ENCODE peak calls at places on chromosomes 6 and 20, in five cellular contexts. W is fibroblast of mammary gland; X is AG09319; P is progenitor cell of endocrine pancreas; Q is CD8-positive, alpha-beta memory T cell. A is an unnamed sample.
A peak's percentile ranks its signal among the peaks of the same experiment; 100 is the strongest.

GRCh38 chr20:17612287-17612974 is 42.6 kb downstream of the DSTN start:
- DNase-seq in W (peak; percentile 54), X (no peak), P (no peak), Q (peak; percentile 43), A (no peak)

GRCh38 chr6:132491303-132491702 is 21.6 kb downstream of the STX7 start:
- DNase-seq in W (peak; percentile 90), X (no peak), P (no peak), Q (no peak), A (no peak)

GRCh38 chr6:56668158-56668557 is 25.5 kb upstream of the DST start:
- DNase-seq in W (no peak), X (no peak), P (no peak), Q (no peak), A (no peak)

GRCh38 chr6:149095842-149096241 is 221.7 kb upstream of the TAB2 start:
- DNase-seq in W (no peak), X (no peak), P (no peak), Q (no peak), A (no peak)

GRCh38 chr6:159616456-159616855 is 76.6 kb downstream of the SOD2 start:
- DNase-seq in W (no peak), X (no peak), P (no peak), Q (no peak), A (no peak)

GRCh38 chr20:63230800-63231268 is 4.9 kb upstream of the BIRC7 start:
- DNase-seq in W (peak; percentile 70), X (peak; percentile 19), P (no peak), Q (no peak), A (peak; percentile 90)

GRCh38 chr6:159110013-159110412 is 59.2 kb upstream of the FNDC1 start:
- DNase-seq in W (peak; percentile 66), X (no peak), P (no peak), Q (peak; percentile 31), A (no peak)

GRCh38 chr6:157162756-157163433 is 160.4 kb downstream of the TMEM242 start:
- DNase-seq in W (no peak), X (no peak), P (no peak), Q (no peak), A (no peak)

GRCh38 chr20:5535211-5535756 is 214.9 kb upstream of the SHLD1 start:
- DNase-seq in W (peak; percentile 97), X (peak; percentile 79), P (no peak), Q (no peak), A (no peak)

GRCh38 chr6:48080227-48081009 is 30.6 kb downstream of the PTCHD4 start:
- DNase-seq in W (no peak), X (no peak), P (no peak), Q (no peak), A (no peak)

GRCh38 chr20:53800883-53801604 is 207.4 kb upstream of the ZNF217 start:
- DNase-seq in W (no peak), X (no peak), P (no peak), Q (no peak), A (no peak)

GRCh38 chr6:44052419-44053011 is 74.7 kb downstream of the MRPL14 start:
- DNase-seq in W (peak; percentile 93), X (peak; percentile 52), P (no peak), Q (no peak), A (peak; percentile 78)

GRCh38 chr6:34189806-34190503 is 44.1 kb upstream of the GRM4 start:
- DNase-seq in W (no peak), X (no peak), P (no peak), Q (no peak), A (no peak)

GRCh38 chr6:25895773-25896172 is 21.7 kb upstream of the SLC17A3 start:
- DNase-seq in W (no peak), X (no peak), P (no peak), Q (no peak), A (no peak)

GRCh38 chr6:7042056-7042653 is 65.6 kb upstream of the RREB1 start:
- DNase-seq in W (no peak), X (no peak), P (no peak), Q (no peak), A (no peak)

GRCh38 chr20:10662151-10662550 is 11.6 kb downstream of the JAG1 start:
- DNase-seq in W (no peak), X (no peak), P (no peak), Q (no peak), A (no peak)

GRCh38 chr20:5821627-5822215 is 71.5 kb downstream of the SHLD1 start:
- DNase-seq in W (peak; percentile 15), X (no peak), P (no peak), Q (no peak), A (no peak)

GRCh38 chr6:26273673-26274595 is 91.1 kb upstream of the BTN3A2 start:
- DNase-seq in W (peak; percentile 25), X (no peak), P (no peak), Q (no peak), A (peak; percentile 45)

GRCh38 chr6:42453649-42454427 is 2.1 kb upstream of the TRERF1 start:
- DNase-seq in W (peak; percentile 59), X (no peak), P (peak; percentile 15), Q (no peak), A (peak; percentile 70)

GRCh38 chr6:124433369-124434064 is 528.7 kb upstream of the RNF217 start:
- DNase-seq in W (no peak), X (no peak), P (no peak), Q (no peak), A (no peak)

GRCh38 chr6:14270925-14271791 is 153.6 kb downstream of the CD83 start:
- DNase-seq in W (peak; percentile 84), X (peak; percentile 23), P (no peak), Q (no peak), A (no peak)

GRCh38 chr20:57397693-57398108 is 6.5 kb downstream of the RBM38 start:
- DNase-seq in W (no peak), X (no peak), P (no peak), Q (peak; percentile 52), A (no peak)

GRCh38 chr6:149015224-149015876 is 268.5 kb downstream of the UST start:
- DNase-seq in W (peak; percentile 76), X (no peak), P (no peak), Q (no peak), A (no peak)

GRCh38 chr6:40693767-40694166 is 106.6 kb upstream of the LRFN2 start:
- DNase-seq in W (no peak), X (no peak), P (no peak), Q (no peak), A (no peak)

GRCh38 chr6:37985355-37985754 is 165.8 kb downstream of the ZFAND3 start:
- DNase-seq in W (no peak), X (no peak), P (no peak), Q (peak; percentile 4), A (no peak)

GRCh38 chr6:28218312-28219248 is 6.5 kb upstream of the ZSCAN9 start:
- DNase-seq in W (peak; percentile 55), X (peak; percentile 18), P (no peak), Q (peak; percentile 16), A (peak; percentile 60)

GRCh38 chr6:34656378-34657036 is 40.1 kb downstream of the ILRUN start:
- DNase-seq in W (peak; percentile 92), X (peak; percentile 77), P (no peak), Q (no peak), A (peak; percentile 62)

GRCh38 chr20:36497856-36498255 is 43.5 kb upstream of the MYL9 start:
- DNase-seq in W (no peak), X (no peak), P (no peak), Q (no peak), A (no peak)

GRCh38 chr6:87182321-87182720 is 27.0 kb downstream of the ZNF292 start:
- DNase-seq in W (no peak), X (no peak), P (no peak), Q (no peak), A (no peak)

GRCh38 chr20:47701612-47702011 is 83.7 kb downstream of the SULF2 start:
- DNase-seq in W (no peak), X (no peak), P (no peak), Q (no peak), A (no peak)

GRCh38 chr20:56676001-56676400 is 46.9 kb downstream of the TFAP2C start:
- DNase-seq in W (no peak), X (no peak), P (no peak), Q (no peak), A (no peak)